ENCODE peak calls at places on chromosomes 2 and 18, in six cellular contexts. C is HT1080; D is NCI-H1417; G is CD8-positive, alpha-beta T cell; S is SW480; A is globus pallidus. V is an unnamed sample.

GRCh38 chr18:74573053-74573452 is 24.6 kb upstream of the ZNF407 start:
- DNase-seq in C (no peak), D (no peak), G (no peak), S (no peak), A (no peak), V (no peak)

GRCh38 chr18:77369644-77370043 is 120.0 kb downstream of the GALR1 start:
- DNase-seq in C (no peak), D (no peak), G (no peak), S (no peak), A (no peak), V (no peak)

GRCh38 chr2:64324746-64325410 is 129.1 kb upstream of the LGALSL start:
- DNase-seq in C (no peak), D (no peak), G (no peak), S (no peak), A (no peak), V (no peak)

GRCh38 chr2:80329491-80329890 is 24.9 kb upstream of the LRRTM1 start:
- DNase-seq in C (peak), D (no peak), G (no peak), S (peak), A (no peak), V (no peak)

GRCh38 chr2:235740821-235741220 is 247.0 kb downstream of the AGAP1 start:
- DNase-seq in C (no peak), D (peak), G (no peak), S (peak), A (no peak), V (peak)

GRCh38 chr2:208820289-208820688 is 413.7 kb downstream of the PTH2R start:
- DNase-seq in C (peak), D (peak), G (no peak), S (peak), A (peak), V (no peak)

GRCh38 chr2:240393831-240394410 is 41.5 kb upstream of the GPC1 start:
- DNase-seq in C (no peak), D (no peak), G (no peak), S (no peak), A (no peak), V (no peak)

GRCh38 chr2:216765810-216766259 is 70.5 kb upstream of the IGFBP5 start:
- DNase-seq in C (no peak), D (peak), G (no peak), S (no peak), A (no peak), V (no peak)

GRCh38 chr2:203492965-203493364 is 42.1 kb downstream of the RAPH1 start:
- DNase-seq in C (no peak), D (no peak), G (no peak), S (no peak), A (no peak), V (no peak)

GRCh38 chr2:173033080-173033479 is 42.6 kb upstream of the MAP3K20 start:
- DNase-seq in C (no peak), D (no peak), G (no peak), S (no peak), A (no peak), V (no peak)

GRCh38 chr2:233084488-233084887 is 24.3 kb downstream of the INPP5D start:
- DNase-seq in C (peak), D (no peak), G (no peak), S (no peak), A (peak), V (no peak)

GRCh38 chr2:23789012-23789411 is 137.9 kb downstream of the ATAD2B start:
- DNase-seq in C (peak), D (no peak), G (no peak), S (peak), A (no peak), V (no peak)

GRCh38 chr2:221075203-221075602 is 496.9 kb downstream of the EPHA4 start:
- DNase-seq in C (peak), D (no peak), G (no peak), S (no peak), A (no peak), V (no peak)

GRCh38 chr2:121450301-121450700 is 80.4 kb upstream of the RNU4ATAC start:
- DNase-seq in C (no peak), D (no peak), G (no peak), S (no peak), A (no peak), V (no peak)

V was measured in Calu3.